ENCODE peak calls at places on chromosomes 4 and X, in nine cellular contexts. N is NB4, I is lower leg skin, L is suprapubic skin, W is ovary, Q is HCT116, F is esophagus squamous epithelium, J is endothelial cell of umbilical vein, T is GM12891. M is an unnamed sample.

GRCh38 chrX:56429581-56429980 is 133.8 kb upstream of the UBQLN2 start:
- DNase-seq in N (no peak), I (no peak), L (no peak), W (no peak), Q (no peak), F (no peak), J (no peak), T (no peak), M (no peak)

GRCh38 chr4:7798215-7798995 is 141.3 kb downstream of the AFAP1 start:
- DNase-seq in N (peak; percentile 17), I (no peak), L (peak; percentile 26), W (no peak), Q (peak; percentile 2), F (no peak), J (peak; percentile 23), T (no peak), M (peak; percentile 34)

GRCh38 chr4:128821151-128821550 is 11.7 kb downstream of the JADE1 start:
- DNase-seq in N (no peak), I (no peak), L (no peak), W (no peak), Q (no peak), F (no peak), J (no peak), T (no peak), M (no peak)

GRCh38 chrX:74853255-74853654 is 72.0 kb downstream of the NEXMIF start:
- DNase-seq in N (no peak), I (no peak), L (no peak), W (no peak), Q (no peak), F (no peak), J (no peak), T (no peak), M (no peak)

GRCh38 chrX:25427873-25428555 is 412.2 kb upstream of the ARX start:
- DNase-seq in N (peak; percentile 2), I (no peak), L (no peak), W (no peak), Q (no peak), F (no peak), J (no peak), T (no peak), M (peak; percentile 0)

GRCh38 chrX:70026112-70026850 is 23.5 kb downstream of the AWAT2 start:
- DNase-seq in N (no peak), I (no peak), L (no peak), W (no peak), Q (no peak), F (no peak), J (peak; percentile 70), T (no peak), M (no peak)

GRCh38 chrX:54807524-54808108 is at the start of gene MAGED2:
- DNase-seq in N (peak; percentile 26), I (peak; percentile 14), L (no peak), W (peak; percentile 64), Q (no peak), F (no peak), J (peak; percentile 68), T (no peak), M (peak; percentile 69)

GRCh38 chrX:10579753-10580060 is 40.7 kb downstream of the MID1 start:
- DNase-seq in N (no peak), I (no peak), L (no peak), W (no peak), Q (peak; percentile 70), F (no peak), J (peak; percentile 84), T (no peak), M (no peak)

GRCh38 chr4:67879486-67879885 is 4.3 kb downstream of the TMPRSS11D start:
- DNase-seq in N (peak; percentile 53), I (no peak), L (no peak), W (no peak), Q (no peak), F (no peak), J (no peak), T (no peak), M (no peak)

DNA sequence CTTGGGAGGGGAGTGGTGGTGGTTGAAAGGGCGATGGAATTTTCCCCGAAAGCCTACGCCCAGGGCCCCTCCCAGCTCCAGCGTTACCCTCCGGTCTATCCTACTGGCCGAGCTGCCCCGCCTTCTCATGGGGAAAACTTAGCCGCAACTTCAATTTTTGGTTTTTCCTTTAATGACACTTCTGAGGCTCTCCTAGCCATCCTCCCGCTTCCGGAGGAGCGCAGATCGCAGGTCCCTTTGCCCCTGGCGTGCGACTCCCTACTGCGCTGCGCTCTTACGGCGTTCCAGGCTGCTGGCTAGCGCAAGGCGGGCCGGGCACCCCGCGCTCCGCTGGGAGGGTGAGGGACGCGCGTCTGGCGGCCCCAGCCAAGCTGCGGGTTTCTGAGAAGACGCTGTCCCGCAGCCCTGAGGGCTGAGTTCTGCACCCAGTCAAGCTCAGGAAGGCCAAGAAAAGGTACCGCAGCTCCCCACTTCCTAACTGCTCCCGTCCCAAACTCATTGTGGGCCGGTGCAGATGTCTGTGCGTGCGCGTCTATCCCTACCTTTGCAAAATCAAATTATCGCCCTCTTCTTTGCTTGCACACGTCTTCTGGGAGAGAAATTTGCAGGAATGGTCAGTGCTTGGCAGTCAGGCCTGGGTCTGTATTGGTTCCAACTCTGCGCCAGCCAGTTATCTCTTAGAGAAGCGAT is 533 bp downstream of the IL15 start:
- DNase-seq in N (no peak), I (no peak), L (peak; percentile 60), W (peak; percentile 18), Q (peak; percentile 18), F (no peak), J (peak; percentile 74), T (peak; percentile 32), M (peak; percentile 49)
- TF ChIP-seq POLR2A in N (no peak), I (no peak), L (no peak), W (no peak), Q (no peak), F (peak; percentile 24), J (no peak), T (no peak), M (no peak)

GRCh38 chr4:153156263-153156662 is 48.0 kb upstream of the TRIM2 start:
- DNase-seq in N (peak; percentile 80), I (no peak), L (no peak), W (no peak), Q (no peak), F (no peak), J (no peak), T (no peak), M (peak; percentile 43)

GRCh38 chr4:153152453-153153338 is 51.5 kb upstream of the TRIM2 start:
- DNase-seq in N (peak; percentile 66), I (no peak), L (no peak), W (peak; percentile 49), Q (no peak), F (no peak), J (peak; percentile 40), T (peak; percentile 33), M (peak; percentile 58)

GRCh38 chr4:153151535-153152452 is 52.4 kb upstream of the TRIM2 start:
- DNase-seq in N (peak; percentile 71), I (no peak), L (no peak), W (peak; percentile 55), Q (no peak), F (no peak), J (peak; percentile 13), T (peak; percentile 35), M (no peak)

GRCh38 chr4:153154010-153154975 is 50.0 kb upstream of the TRIM2 start:
- DNase-seq in N (no peak), I (no peak), L (no peak), W (no peak), Q (no peak), F (no peak), J (peak; percentile 57), T (no peak), M (peak; percentile 25)

GRCh38 chr4:153153339-153153851 is 50.8 kb upstream of the TRIM2 start:
- DNase-seq in N (peak; percentile 55), I (peak; percentile 34), L (peak; percentile 65), W (peak; percentile 36), Q (no peak), F (no peak), J (peak; percentile 27), T (peak; percentile 41), M (peak; percentile 66)
- TF ChIP-seq POLR2A in N (no peak), I (no peak), L (no peak), W (no peak), Q (no peak), F (no peak), J (no peak), T (no peak), M (peak; percentile 22)

GRCh38 chrX:48460606-48461005 is 9.5 kb downstream of the SLC38A5 start:
- DNase-seq in N (no peak), I (no peak), L (no peak), W (no peak), Q (no peak), F (no peak), J (no peak), T (no peak), M (no peak)

GRCh38 chrX:48459483-48459882 is 10.6 kb downstream of the SLC38A5 start:
- DNase-seq in N (no peak), I (no peak), L (no peak), W (no peak), Q (no peak), F (no peak), J (no peak), T (no peak), M (no peak)

GRCh38 chrX:48461830-48462229 is 8.2 kb downstream of the SLC38A5 start:
- DNase-seq in N (no peak), I (no peak), L (no peak), W (no peak), Q (no peak), F (no peak), J (no peak), T (no peak), M (peak; percentile 4)

GRCh38 chrX:48458711-48459110 is 11.3 kb downstream of the SLC38A5 start:
- DNase-seq in N (no peak), I (no peak), L (no peak), W (no peak), Q (no peak), F (no peak), J (no peak), T (no peak), M (no peak)

GRCh38 chrX:48460031-48460430 is 10.0 kb downstream of the SLC38A5 start:
- DNase-seq in N (no peak), I (no peak), L (no peak), W (no peak), Q (no peak), F (no peak), J (no peak), T (no peak), M (no peak)
- TF ChIP-seq POLR2A in N (no peak), I (no peak), L (no peak), W (no peak), Q (no peak), F (no peak), J (no peak), T (no peak), M (no peak)

DNA sequence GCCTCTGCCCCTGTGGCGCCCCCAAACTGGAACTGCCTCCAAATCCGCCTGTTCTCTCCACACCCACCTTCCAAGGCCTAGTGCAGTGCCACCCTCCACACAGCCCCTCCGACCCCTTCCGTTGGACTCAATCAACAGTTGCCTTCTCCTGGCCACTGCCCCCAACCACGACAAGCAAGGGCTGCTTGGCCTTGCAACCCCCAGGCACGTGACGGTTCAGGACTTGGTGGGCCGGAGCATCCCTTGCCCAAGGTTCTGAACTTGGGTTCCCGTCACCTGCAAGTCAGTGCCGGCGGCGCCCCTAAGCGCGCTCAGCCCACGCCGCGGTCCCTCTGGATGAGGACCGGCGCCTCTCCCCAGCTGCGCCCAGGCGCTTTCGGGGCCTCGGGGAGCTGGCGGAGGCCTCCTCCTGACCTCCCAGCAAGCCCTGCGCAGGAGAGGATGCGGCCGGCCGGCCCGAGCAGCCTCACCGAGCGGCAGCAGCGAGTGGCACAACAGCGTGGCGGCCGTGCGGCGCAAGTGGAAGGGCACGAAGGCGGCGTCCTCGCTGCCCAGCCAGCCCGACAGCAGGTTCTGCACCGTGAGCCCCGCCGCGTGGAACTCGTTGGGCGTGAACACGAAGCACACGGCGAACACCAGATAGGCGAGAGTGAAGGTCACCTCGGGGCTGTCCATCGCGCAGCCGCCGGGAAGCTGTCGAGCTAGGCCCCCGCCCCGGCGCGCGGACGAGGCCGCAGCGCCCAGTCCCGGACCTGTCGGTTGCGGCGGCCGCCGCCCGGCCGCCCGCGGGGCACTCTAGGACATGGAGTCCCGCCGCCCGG is 750 bp downstream of the TMEM129 start:
- DNase-seq in N (peak; percentile 80), I (no peak), L (no peak), W (peak; percentile 59), Q (no peak), F (no peak), J (peak; percentile 51), T (no peak), M (peak; percentile 77)
- TF ChIP-seq POLR2A in N (peak; percentile 39), I (no peak), L (no peak), W (no peak), Q (no peak), F (peak; percentile 6), J (peak; percentile 38), T (no peak), M (peak; percentile 40)